ENCODE peak calls at places on chromosomes 6 and 20, in eight cellular contexts. One of them, this sample, is unnamed.

GRCh38 chr20:38108438-38109024 is 56.5 kb downstream of the TGM2 start:
- DNase-seq in IMR-90: peak; percentile 48
- DNase-seq in esophagus squamous epithelium: no peak
- DNase-seq in HepG2: no peak
- DNase-seq in H1: peak; percentile 19
- DNase-seq in adrenal gland: no peak
- DNase-seq in tibial nerve: no peak
- DNase-seq in Peyer's patch: no peak
- DNase-seq in this sample: peak; percentile 86

GRCh38 chr20:52924411-52925271 is 47.5 kb upstream of the TSHZ2 start:
- DNase-seq in IMR-90: no peak
- DNase-seq in esophagus squamous epithelium: no peak
- DNase-seq in HepG2: peak; percentile 97
- DNase-seq in H1: no peak
- DNase-seq in adrenal gland: no peak
- DNase-seq in tibial nerve: no peak
- DNase-seq in Peyer's patch: no peak
- DNase-seq in this sample: no peak

GRCh38 chr6:86937219-86938079 is at the start of gene HTR1E:
- DNase-seq in IMR-90: peak; percentile 2
- DNase-seq in esophagus squamous epithelium: no peak
- DNase-seq in HepG2: peak; percentile 42
- DNase-seq in H1: peak; percentile 90
- DNase-seq in adrenal gland: peak; percentile 45
- DNase-seq in tibial nerve: peak; percentile 11
- DNase-seq in Peyer's patch: no peak
- DNase-seq in this sample: peak; percentile 39

GRCh38 chr6:38552136-38552535 is 87.6 kb downstream of the BTBD9 start:
- DNase-seq in IMR-90: no peak
- DNase-seq in esophagus squamous epithelium: no peak
- DNase-seq in HepG2: no peak
- DNase-seq in H1: no peak
- DNase-seq in adrenal gland: no peak
- DNase-seq in tibial nerve: no peak
- DNase-seq in Peyer's patch: peak; percentile 22
- DNase-seq in this sample: no peak

GRCh38 chr6:44508646-44509045 is 121.1 kb downstream of the CDC5L start:
- DNase-seq in IMR-90: peak; percentile 85
- DNase-seq in esophagus squamous epithelium: no peak
- DNase-seq in HepG2: no peak
- DNase-seq in H1: no peak
- DNase-seq in adrenal gland: no peak
- DNase-seq in tibial nerve: no peak
- DNase-seq in Peyer's patch: no peak
- DNase-seq in this sample: no peak

GRCh38 chr6:25333471-25333870 is 54.3 kb downstream of the CARMIL1 start:
- DNase-seq in IMR-90: no peak
- DNase-seq in esophagus squamous epithelium: no peak
- DNase-seq in HepG2: no peak
- DNase-seq in H1: no peak
- DNase-seq in adrenal gland: no peak
- DNase-seq in tibial nerve: no peak
- DNase-seq in Peyer's patch: no peak
- DNase-seq in this sample: no peak

GRCh38 chr6:15770347-15771143 is 107.7 kb upstream of the DTNBP1 start:
- DNase-seq in IMR-90: peak; percentile 8
- DNase-seq in esophagus squamous epithelium: no peak
- DNase-seq in HepG2: no peak
- DNase-seq in H1: no peak
- DNase-seq in adrenal gland: peak; percentile 35
- DNase-seq in tibial nerve: no peak
- DNase-seq in Peyer's patch: no peak
- DNase-seq in this sample: no peak

GRCh38 chr20:8808180-8808535 is 260.7 kb upstream of the PLCB4 start:
- DNase-seq in IMR-90: no peak
- DNase-seq in esophagus squamous epithelium: no peak
- DNase-seq in HepG2: no peak
- DNase-seq in H1: no peak
- DNase-seq in adrenal gland: no peak
- DNase-seq in tibial nerve: no peak
- DNase-seq in Peyer's patch: no peak
- DNase-seq in this sample: no peak

GRCh38 chr6:28600188-28600587 is 74.5 kb downstream of the GPX5 start:
- DNase-seq in IMR-90: no peak
- DNase-seq in esophagus squamous epithelium: no peak
- DNase-seq in HepG2: no peak
- DNase-seq in H1: no peak
- DNase-seq in adrenal gland: no peak
- DNase-seq in tibial nerve: no peak
- DNase-seq in Peyer's patch: no peak
- DNase-seq in this sample: no peak

GRCh38 chr6:9659848-9660247 is 755.0 kb downstream of the TFAP2A start:
- DNase-seq in IMR-90: no peak
- DNase-seq in esophagus squamous epithelium: no peak
- DNase-seq in HepG2: no peak
- DNase-seq in H1: no peak
- DNase-seq in adrenal gland: no peak
- DNase-seq in tibial nerve: no peak
- DNase-seq in Peyer's patch: no peak
- DNase-seq in this sample: no peak

GRCh38 chr6:97947841-97948240 is 664.8 kb upstream of the MMS22L start:
- DNase-seq in IMR-90: peak; percentile 10
- DNase-seq in esophagus squamous epithelium: no peak
- DNase-seq in HepG2: peak; percentile 1
- DNase-seq in H1: no peak
- DNase-seq in adrenal gland: peak; percentile 66
- DNase-seq in tibial nerve: peak; percentile 12
- DNase-seq in Peyer's patch: no peak
- DNase-seq in this sample: peak; percentile 45

GRCh38 chr6:105259912-105260889 is 80.4 kb upstream of the POPDC3 start:
- DNase-seq in IMR-90: no peak
- DNase-seq in esophagus squamous epithelium: no peak
- DNase-seq in HepG2: no peak
- DNase-seq in H1: no peak
- DNase-seq in adrenal gland: no peak
- DNase-seq in tibial nerve: no peak
- DNase-seq in Peyer's patch: no peak
- DNase-seq in this sample: no peak

GRCh38 chr6:149043476-149044130 is 273.9 kb upstream of the TAB2 start:
- DNase-seq in IMR-90: no peak
- DNase-seq in esophagus squamous epithelium: no peak
- DNase-seq in HepG2: peak; percentile 36
- DNase-seq in H1: peak; percentile 78
- DNase-seq in adrenal gland: no peak
- DNase-seq in tibial nerve: no peak
- DNase-seq in Peyer's patch: no peak
- DNase-seq in this sample: no peak

GRCh38 chr6:125041740-125042459 is 79.7 kb downstream of the RNF217 start:
- DNase-seq in IMR-90: peak; percentile 83
- DNase-seq in esophagus squamous epithelium: no peak
- DNase-seq in HepG2: no peak
- DNase-seq in H1: no peak
- DNase-seq in adrenal gland: no peak
- DNase-seq in tibial nerve: no peak
- DNase-seq in Peyer's patch: no peak
- DNase-seq in this sample: no peak

GRCh38 chr20:63955281-63955845 is 853 bp downstream of the UCKL1 start:
- DNase-seq in IMR-90: no peak
- DNase-seq in esophagus squamous epithelium: no peak
- DNase-seq in HepG2: peak; percentile 33
- DNase-seq in H1: peak; percentile 68
- DNase-seq in adrenal gland: no peak
- DNase-seq in tibial nerve: no peak
- DNase-seq in Peyer's patch: peak; percentile 57
- DNase-seq in this sample: no peak

GRCh38 chr20:461254-462198 is 807 bp downstream of the TBC1D20 start:
- DNase-seq in IMR-90: peak; percentile 42
- DNase-seq in esophagus squamous epithelium: no peak
- DNase-seq in HepG2: no peak
- DNase-seq in H1: peak; percentile 70
- DNase-seq in adrenal gland: peak; percentile 64
- DNase-seq in tibial nerve: peak; percentile 11
- DNase-seq in Peyer's patch: peak; percentile 42
- DNase-seq in this sample: peak; percentile 53

GRCh38 chr6:104816141-104816540 is 43.6 kb downstream of the HACE1 start:
- DNase-seq in IMR-90: no peak
- DNase-seq in esophagus squamous epithelium: no peak
- DNase-seq in HepG2: no peak
- DNase-seq in H1: no peak
- DNase-seq in adrenal gland: no peak
- DNase-seq in tibial nerve: no peak
- DNase-seq in Peyer's patch: no peak
- DNase-seq in this sample: no peak

GRCh38 chr6:160973856-160974255 is 17.7 kb upstream of the MAP3K4 start:
- DNase-seq in IMR-90: peak; percentile 67
- DNase-seq in esophagus squamous epithelium: no peak
- DNase-seq in HepG2: no peak
- DNase-seq in H1: no peak
- DNase-seq in adrenal gland: no peak
- DNase-seq in tibial nerve: no peak
- DNase-seq in Peyer's patch: no peak
- DNase-seq in this sample: peak; percentile 23

GRCh38 chr6:160975111-160975510 is 16.5 kb upstream of the MAP3K4 start:
- DNase-seq in IMR-90: no peak
- DNase-seq in esophagus squamous epithelium: no peak
- DNase-seq in HepG2: no peak
- DNase-seq in H1: no peak
- DNase-seq in adrenal gland: no peak
- DNase-seq in tibial nerve: no peak
- DNase-seq in Peyer's patch: no peak
- DNase-seq in this sample: no peak

GRCh38 chr6:160972111-160972510 is 19.5 kb upstream of the MAP3K4 start:
- DNase-seq in IMR-90: peak; percentile 97
- DNase-seq in esophagus squamous epithelium: no peak
- DNase-seq in HepG2: no peak
- DNase-seq in H1: no peak
- DNase-seq in adrenal gland: no peak
- DNase-seq in tibial nerve: no peak
- DNase-seq in Peyer's patch: no peak
- DNase-seq in this sample: no peak

GRCh38 chr6:160973311-160973710 is 18.3 kb upstream of the MAP3K4 start:
- DNase-seq in IMR-90: peak; percentile 81
- DNase-seq in esophagus squamous epithelium: no peak
- DNase-seq in HepG2: no peak
- DNase-seq in H1: no peak
- DNase-seq in adrenal gland: no peak
- DNase-seq in tibial nerve: no peak
- DNase-seq in Peyer's patch: no peak
- DNase-seq in this sample: peak; percentile 32

GRCh38 chr6:160974304-160974771 is 17.2 kb upstream of the MAP3K4 start:
- DNase-seq in IMR-90: peak; percentile 97
- DNase-seq in esophagus squamous epithelium: no peak
- DNase-seq in HepG2: no peak
- DNase-seq in H1: no peak
- DNase-seq in adrenal gland: peak; percentile 67
- DNase-seq in tibial nerve: peak; percentile 56
- DNase-seq in Peyer's patch: peak; percentile 22
- DNase-seq in this sample: peak; percentile 88
- H3K4me3 ChIP-seq in IMR-90: no peak overlapping the region
- H3K4me3 ChIP-seq in esophagus squamous epithelium: no peak overlapping the region
- H3K4me3 ChIP-seq in HepG2: no peak overlapping the region
- H3K4me3 ChIP-seq in H1: no peak overlapping the region
- H3K4me3 ChIP-seq in adrenal gland: no peak overlapping the region
- H3K4me3 ChIP-seq in tibial nerve: no peak overlapping the region
- H3K4me3 ChIP-seq in Peyer's patch: no peak overlapping the region
- H3K4me3 ChIP-seq in this sample: no peak overlapping the region

GRCh38 chr6:152981989-152982767 is 663 bp downstream of the FBXO5 start:
- DNase-seq in IMR-90: no peak
- DNase-seq in esophagus squamous epithelium: no peak
- DNase-seq in HepG2: no peak
- DNase-seq in H1: peak; percentile 54
- DNase-seq in adrenal gland: peak; percentile 51
- DNase-seq in tibial nerve: no peak
- DNase-seq in Peyer's patch: no peak
- DNase-seq in this sample: peak; percentile 30
- TF ChIP-seq POLR2A in IMR-90: no peak
- TF ChIP-seq POLR2A in esophagus squamous epithelium: no peak
- TF ChIP-seq POLR2A in HepG2: no peak
- TF ChIP-seq POLR2A in H1: no peak
- TF ChIP-seq POLR2A in adrenal gland: no peak
- TF ChIP-seq POLR2A in tibial nerve: no peak
- TF ChIP-seq POLR2A in Peyer's patch: no peak
- TF ChIP-seq POLR2A in this sample: no peak

DNA sequence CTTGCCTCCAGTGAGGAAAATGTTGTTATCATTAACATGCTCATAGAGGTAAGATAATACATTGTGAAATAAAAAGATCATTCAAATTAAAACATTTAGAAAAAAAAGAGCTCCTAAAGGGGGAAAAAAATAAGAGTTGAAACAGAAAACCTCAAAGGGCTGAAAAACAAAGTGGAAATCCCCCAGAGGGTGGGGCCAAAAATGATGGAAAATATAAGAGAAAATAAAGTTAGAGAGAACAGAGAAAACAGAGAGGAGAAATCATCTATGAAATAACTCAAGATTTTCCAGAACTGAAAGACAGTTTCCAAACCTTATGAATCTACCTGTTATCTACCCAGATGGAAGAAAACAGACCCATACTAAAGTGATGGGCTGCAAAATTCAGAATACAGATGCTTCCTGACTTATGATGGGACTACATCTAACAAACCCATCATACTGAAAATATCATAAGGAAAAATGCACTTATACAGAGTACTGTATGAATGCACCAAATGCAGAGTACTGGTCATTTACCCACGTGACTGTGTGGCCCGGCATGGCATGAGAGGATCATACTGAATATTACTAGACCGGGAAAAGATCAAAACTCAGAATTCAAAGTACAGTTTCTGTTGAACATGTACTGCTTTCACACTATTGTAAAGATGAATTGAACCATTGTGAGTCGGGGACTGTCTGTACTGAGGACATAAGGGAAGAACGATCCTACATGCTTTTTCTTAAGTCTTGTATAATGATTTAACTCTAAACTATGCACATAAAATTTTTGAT is 4.0 kb downstream of the ZBTB24 start:
- DNase-seq in IMR-90: no peak
- DNase-seq in esophagus squamous epithelium: no peak
- DNase-seq in HepG2: peak; percentile 50
- DNase-seq in H1: no peak
- DNase-seq in adrenal gland: no peak
- DNase-seq in tibial nerve: no peak
- DNase-seq in Peyer's patch: no peak
- DNase-seq in this sample: no peak
- H3K4me1 ChIP-seq in IMR-90: peaks cover 7% of the 10 kb centered on the region
- H3K4me1 ChIP-seq in esophagus squamous epithelium: peaks cover 54% of the 10 kb centered on the region
- H3K4me1 ChIP-seq in HepG2: peaks cover 68% of the 10 kb centered on the region
- H3K4me1 ChIP-seq in H1: peaks cover 5% of the 10 kb centered on the region
- H3K4me1 ChIP-seq in adrenal gland: peaks cover 12% of the 10 kb centered on the region
- H3K4me1 ChIP-seq in tibial nerve: peaks cover 70% of the 10 kb centered on the region
- H3K4me1 ChIP-seq in Peyer's patch: peaks cover 27% of the 10 kb centered on the region
- H3K4me1 ChIP-seq in this sample: no peaks in the 10 kb centered on the region

DNA sequence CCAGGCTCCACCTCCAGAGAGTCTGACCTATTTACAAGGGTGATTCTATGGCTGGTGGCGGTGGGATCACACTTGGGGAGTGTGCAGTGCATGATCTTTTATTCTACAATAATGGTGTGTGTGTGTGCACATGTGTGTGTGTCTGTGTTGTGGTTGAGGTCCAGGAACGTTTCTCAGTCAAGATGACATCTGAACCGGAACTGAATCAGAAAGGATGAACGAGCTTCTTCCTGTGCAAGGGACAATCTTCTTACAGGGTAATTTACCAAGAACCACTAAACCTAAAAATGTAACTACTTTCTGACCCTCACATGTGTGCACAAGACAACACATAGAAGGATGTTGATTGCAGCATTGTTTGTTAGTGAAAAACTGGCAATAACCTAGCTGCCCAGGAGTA is 8.6 kb downstream of the MMP9 start:
- DNase-seq in IMR-90: no peak
- DNase-seq in esophagus squamous epithelium: no peak
- DNase-seq in HepG2: no peak
- DNase-seq in H1: no peak
- DNase-seq in adrenal gland: no peak
- DNase-seq in tibial nerve: no peak
- DNase-seq in Peyer's patch: no peak
- DNase-seq in this sample: no peak
- H3K4me3 ChIP-seq in IMR-90: no peak overlapping the region
- H3K4me3 ChIP-seq in esophagus squamous epithelium: no peak overlapping the region
- H3K4me3 ChIP-seq in HepG2: no peak overlapping the region
- H3K4me3 ChIP-seq in H1: no peak overlapping the region
- H3K4me3 ChIP-seq in adrenal gland: no peak overlapping the region
- H3K4me3 ChIP-seq in tibial nerve: no peak overlapping the region
- H3K4me3 ChIP-seq in Peyer's patch: no peak overlapping the region
- H3K4me3 ChIP-seq in this sample: no peak overlapping the region

This sample was measured in uterus.